ENCODE peak calls at places on chromosomes 5 and 9, in five cellular contexts. H, P, C, F and S are unnamed samples.

GRCh38 chr9:104927216-104927911 is 591 bp downstream of the ABCA1 start:
- DNase-seq in H (peak), P (peak), C (no peak), F (peak), S (no peak)

GRCh38 chr5:158552241-158552640 is 547.5 kb downstream of the EBF1 start:
- DNase-seq in H (no peak), P (no peak), C (no peak), F (no peak), S (no peak)

GRCh38 chr5:151140686-151141459 is 16.7 kb downstream of the ANXA6 start:
- DNase-seq in H (no peak), P (no peak), C (no peak), F (no peak), S (no peak)

GRCh38 chr9:87701931-87702421 is 23.9 kb upstream of the CTSL start:
- DNase-seq in H (no peak), P (no peak), C (peak), F (no peak), S (no peak)

GRCh38 chr9:114380988-114381387 is 6.8 kb downstream of the AKNA start:
- DNase-seq in H (no peak), P (no peak), C (no peak), F (no peak), S (no peak)

GRCh38 chr5:146340260-146341081 is 1.8 kb downstream of the POU4F3 start:
- DNase-seq in H (peak), P (peak), C (peak), F (peak), S (peak)

GRCh38 chr9:137743695-137744094 is 124.9 kb downstream of the EHMT1 start:
- DNase-seq in H (no peak), P (no peak), C (no peak), F (no peak), S (no peak)

GRCh38 chr5:159210306-159210722 is 961 bp upstream of the RNF145 start:
- DNase-seq in H (no peak), P (no peak), C (no peak), F (no peak), S (no peak)

GRCh38 chr5:123421773-123422172 is 1.4 kb downstream of the CEP120 start:
- DNase-seq in H (no peak), P (no peak), C (no peak), F (no peak), S (no peak)

GRCh38 chr5:137605377-137605776 is 106.3 kb upstream of the SPOCK1 start:
- DNase-seq in H (no peak), P (no peak), C (peak), F (no peak), S (no peak)

GRCh38 chr9:81513049-81513448 is 176.3 kb downstream of the TLE1 start:
- DNase-seq in H (no peak), P (no peak), C (no peak), F (no peak), S (no peak)

GRCh38 chr9:92720209-92720765 is 44.3 kb downstream of the BICD2 start:
- DNase-seq in H (no peak), P (no peak), C (no peak), F (no peak), S (no peak)

GRCh38 chr5:1007221-1007680 is 1.4 kb upstream of the NKD2 start:
- DNase-seq in H (peak), P (peak), C (no peak), F (peak), S (no peak)

GRCh38 chr9:114122152-114122615 is 23.1 kb upstream of the KIF12 start:
- DNase-seq in H (no peak), P (no peak), C (no peak), F (no peak), S (no peak)

GRCh38 chr5:157328277-157328912 is 62.5 kb downstream of the CYFIP2 start:
- DNase-seq in H (peak), P (peak), C (peak), F (peak), S (peak)

GRCh38 chr9:36964791-36965190 is 69.3 kb downstream of the PAX5 start:
- DNase-seq in H (no peak), P (no peak), C (no peak), F (no peak), S (no peak)

GRCh38 chr5:91955610-91956009 is 572.5 kb upstream of the ARRDC3 start:
- DNase-seq in H (peak), P (peak), C (no peak), F (peak), S (no peak)

GRCh38 chr9:127608104-127608966 is 3.7 kb upstream of the STXBP1 start:
- DNase-seq in H (peak), P (peak), C (peak), F (peak), S (no peak)

GRCh38 chr9:98021306-98022040 is 35.1 kb upstream of the NANS start:
- DNase-seq in H (peak), P (peak), C (no peak), F (no peak), S (no peak)

GRCh38 chr5:152259702-152260101 is 145.4 kb downstream of the NMUR2 start:
- DNase-seq in H (no peak), P (peak), C (no peak), F (no peak), S (no peak)

GRCh38 chr5:158011420-158011819 is 152.5 kb upstream of the CLINT1 start:
- DNase-seq in H (no peak), P (no peak), C (no peak), F (no peak), S (no peak)

GRCh38 chr9:78358329-78359051 is 61.6 kb downstream of the PSAT1 start:
- DNase-seq in H (peak), P (no peak), C (no peak), F (no peak), S (no peak)

GRCh38 chr9:81375461-81376100 is 313.8 kb downstream of the TLE1 start:
- DNase-seq in H (no peak), P (no peak), C (no peak), F (no peak), S (no peak)

GRCh38 chr5:151779531-151780125 is 7.9 kb downstream of the G3BP1 start:
- DNase-seq in H (no peak), P (no peak), C (no peak), F (no peak), S (no peak)

GRCh38 chr5:8473827-8474568 is 605.0 kb downstream of the MTRR start:
- DNase-seq in H (no peak), P (no peak), C (no peak), F (no peak), S (no peak)
- TF ChIP-seq CTCF in H (no peak), P (no peak), C (peak), F (no peak), S (peak)

DNA sequence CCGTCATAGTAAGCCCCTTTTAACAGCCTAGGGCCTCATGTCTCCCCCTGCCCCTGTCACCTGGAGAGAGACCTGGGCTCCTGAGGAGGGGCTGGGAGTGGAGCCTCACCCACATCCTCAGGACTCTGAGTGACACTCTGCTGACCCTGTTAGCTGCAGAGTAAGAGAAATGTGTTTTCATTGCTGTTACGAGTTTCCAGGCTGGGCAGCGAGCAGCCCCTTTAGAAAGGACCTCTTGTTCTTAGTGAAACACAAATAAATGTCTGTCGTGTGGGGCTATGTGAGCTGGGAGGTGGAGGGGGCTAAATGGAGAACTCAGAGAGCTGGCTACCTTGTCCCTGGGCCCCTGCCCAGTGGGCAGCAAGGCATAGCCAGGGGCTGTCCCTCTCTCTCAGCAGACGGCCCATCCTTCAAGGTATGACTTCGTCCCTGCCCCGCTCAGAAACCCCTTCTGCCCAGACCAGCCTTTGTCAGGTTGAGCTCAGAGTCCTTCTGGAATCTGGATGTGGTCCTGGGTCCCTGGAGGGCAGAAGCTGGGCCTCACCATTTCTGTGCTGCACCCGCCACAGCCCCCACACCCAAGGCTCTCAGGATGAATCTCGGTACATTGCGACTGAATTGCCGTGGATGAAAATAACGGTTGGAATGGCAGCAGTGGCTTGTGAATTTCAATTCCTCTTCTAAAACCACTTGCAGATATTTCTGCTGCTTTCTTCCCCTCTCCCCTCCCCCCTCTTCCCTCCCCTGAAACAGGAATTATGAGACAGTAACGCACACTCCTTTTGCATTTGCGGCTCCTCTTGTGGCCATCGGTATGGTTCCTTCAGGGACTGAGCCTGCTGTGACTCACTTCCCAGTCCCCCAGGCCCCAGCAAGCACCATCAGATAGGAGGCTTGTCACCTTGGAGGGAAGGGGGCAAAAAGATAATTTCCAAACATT is 10.0 kb downstream of the DCANP1 start:
- DNase-seq in H (no peak), P (no peak), C (peak), F (no peak), S (no peak)
- TF ChIP-seq CTCF in H (no peak), P (no peak), C (no peak), F (no peak), S (no peak)

GRCh38 chr5:134917070-134917831 is 12.3 kb downstream of the PCBD2 start:
- DNase-seq in H (no peak), P (no peak), C (no peak), F (no peak), S (no peak)
- TF ChIP-seq CTCF in H (peak), P (peak), C (peak), F (no peak), S (peak)

DNA sequence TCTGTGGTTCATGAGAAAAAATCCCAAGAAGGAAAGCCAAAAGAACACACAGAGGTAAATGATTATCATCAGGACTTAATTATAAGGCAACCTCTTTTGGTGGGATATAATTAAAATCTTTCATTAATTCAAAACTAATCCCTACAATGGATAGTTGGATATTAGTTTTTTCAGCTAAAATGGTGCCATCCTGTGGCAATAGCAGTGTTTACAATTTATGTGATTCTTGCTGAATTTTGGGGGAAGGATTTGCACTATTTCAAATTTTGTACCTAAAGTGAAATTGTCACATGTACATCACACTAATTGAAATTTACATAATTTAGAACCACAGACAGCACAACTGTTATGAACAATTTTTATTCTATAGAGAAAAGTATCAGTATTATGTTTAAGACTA is 67.0 kb downstream of the CAST start:
- DNase-seq in H (no peak), P (no peak), C (no peak), F (no peak), S (no peak)
- TF ChIP-seq CTCF in H (peak), P (peak), C (peak), F (no peak), S (peak)

GRCh38 chr5:26660116-26660515 is 378.3 kb downstream of the CDH9 start:
- DNase-seq in H (no peak), P (no peak), C (no peak), F (no peak), S (no peak)
- TF ChIP-seq CTCF in H (no peak), P (no peak), C (no peak), F (no peak), S (no peak)

GRCh38 chr5:171387970-171388815 is 544 bp downstream of the NPM1 start:
- DNase-seq in H (peak), P (peak), C (peak), F (peak), S (peak)
- TF ChIP-seq CTCF in H (no peak), P (no peak), C (no peak), F (no peak), S (no peak)

DNA sequence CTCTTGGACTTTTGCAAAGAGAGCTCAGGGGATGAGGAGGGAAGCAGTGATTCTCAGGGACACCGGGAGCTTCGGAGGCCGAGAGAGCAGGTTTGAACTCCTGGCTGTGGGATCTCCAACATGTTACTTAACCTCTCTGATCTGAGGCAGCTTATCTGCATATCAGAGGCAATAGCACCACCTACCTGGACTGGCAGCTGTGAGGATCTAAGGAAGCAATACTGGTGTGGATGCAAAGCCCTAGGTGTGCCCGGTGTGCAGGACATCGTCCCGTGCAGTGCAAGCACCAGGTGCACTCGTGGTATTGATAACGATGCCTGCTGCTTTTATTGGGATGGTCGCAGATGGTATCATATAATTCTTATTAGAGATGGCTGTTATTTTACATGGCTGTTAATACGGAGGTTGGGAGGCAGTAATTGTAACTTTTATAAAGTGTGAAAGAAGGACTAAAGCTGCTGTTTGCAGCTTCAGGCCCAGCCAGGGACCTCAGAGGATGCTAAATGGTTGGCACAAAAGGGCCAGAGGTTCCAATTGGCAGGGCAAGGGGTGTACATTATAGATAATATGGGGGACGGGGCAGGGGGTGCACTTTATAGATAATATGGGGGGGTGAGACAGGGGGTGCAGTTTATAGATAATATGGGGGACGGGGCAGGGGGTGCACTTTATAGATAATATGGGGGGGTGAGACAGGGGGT is 14.9 kb downstream of the COL5A1 start:
- DNase-seq in H (no peak), P (peak), C (no peak), F (no peak), S (no peak)
- TF ChIP-seq CTCF in H (no peak), P (no peak), C (peak), F (no peak), S (no peak)